ENCODE peak calls at places on chromosomes 7 and 10, in ten cellular contexts. O, W, N, B, P, A, E, V, L and D are unnamed samples.

GRCh38 chr7:34069676-34070075 is 164.3 kb downstream of the BMPER start:
- DNase-seq in O (no peak), W (no peak), N (peak), B (no peak), P (no peak), A (no peak), E (no peak), V (no peak), L (no peak), D (no peak)

GRCh38 chr10:112793197-112793921 is 156.7 kb upstream of the TCF7L2 start:
- DNase-seq in O (no peak), W (peak), N (no peak), B (no peak), P (no peak), A (no peak), E (no peak), V (no peak), L (no peak), D (no peak)

GRCh38 chr7:143974457-143974856 is 19.8 kb downstream of the OR2F1 start:
- DNase-seq in O (no peak), W (no peak), N (peak), B (no peak), P (no peak), A (no peak), E (no peak), V (no peak), L (no peak), D (no peak)

GRCh38 chr7:159109092-159110035 is 35.3 kb downstream of the VIPR2 start:
- DNase-seq in O (no peak), W (no peak), N (no peak), B (no peak), P (peak), A (no peak), E (no peak), V (no peak), L (peak), D (peak)

GRCh38 chr7:27992092-27992491 is 188.5 kb downstream of the JAZF1 start:
- DNase-seq in O (no peak), W (peak), N (no peak), B (no peak), P (no peak), A (no peak), E (no peak), V (no peak), L (no peak), D (no peak)

GRCh38 chr7:29457141-29457561 is 106.5 kb upstream of the PRR15 start:
- DNase-seq in O (no peak), W (peak), N (no peak), B (no peak), P (no peak), A (no peak), E (no peak), V (no peak), L (no peak), D (no peak)

GRCh38 chr7:138565451-138566114 is 105.5 kb downstream of the TRIM24 start:
- DNase-seq in O (no peak), W (peak), N (peak), B (peak), P (no peak), A (no peak), E (no peak), V (no peak), L (no peak), D (no peak)

GRCh38 chr7:28958946-28959417 is 852 bp upstream of the TRIL start:
- DNase-seq in O (no peak), W (no peak), N (no peak), B (no peak), P (no peak), A (no peak), E (no peak), V (no peak), L (no peak), D (no peak)

GRCh38 chr10:13528138-13528874 is 508 bp downstream of the BEND7 start:
- DNase-seq in O (no peak), W (peak), N (peak), B (peak), P (peak), A (peak), E (peak), V (no peak), L (peak), D (no peak)

GRCh38 chr10:112959207-112959838 is 9.3 kb downstream of the TCF7L2 start:
- DNase-seq in O (no peak), W (peak), N (peak), B (no peak), P (no peak), A (no peak), E (no peak), V (no peak), L (no peak), D (no peak)

GRCh38 chr7:128963327-128963757 is 25.6 kb downstream of the IRF5 start:
- DNase-seq in O (no peak), W (peak), N (no peak), B (no peak), P (no peak), A (no peak), E (no peak), V (no peak), L (no peak), D (no peak)

GRCh38 chr10:5623081-5623748 is 43.2 kb downstream of the ASB13 start:
- DNase-seq in O (peak), W (peak), N (peak), B (peak), P (peak), A (peak), E (peak), V (peak), L (peak), D (peak)

GRCh38 chr10:94890264-94891022 is 48.0 kb upstream of the CYP2C9 start:
- DNase-seq in O (no peak), W (no peak), N (no peak), B (no peak), P (no peak), A (no peak), E (no peak), V (no peak), L (no peak), D (no peak)

GRCh38 chr7:82020076-82020475 is 250.2 kb upstream of the HGF start:
- DNase-seq in O (no peak), W (no peak), N (no peak), B (no peak), P (no peak), A (no peak), E (no peak), V (no peak), L (no peak), D (no peak)

GRCh38 chr7:134870781-134871180 is 91.3 kb downstream of the CALD1 start:
- DNase-seq in O (no peak), W (no peak), N (no peak), B (no peak), P (no peak), A (no peak), E (no peak), V (no peak), L (no peak), D (no peak)

GRCh38 chr7:148503900-148504487 is 86.6 kb upstream of the C7orf33 start:
- DNase-seq in O (no peak), W (peak), N (peak), B (no peak), P (no peak), A (no peak), E (no peak), V (no peak), L (no peak), D (no peak)

GRCh38 chr7:30656006-30656575 is 26.2 kb downstream of the CRHR2 start:
- DNase-seq in O (no peak), W (no peak), N (no peak), B (no peak), P (no peak), A (no peak), E (no peak), V (peak), L (peak), D (peak)

GRCh38 chr10:4545077-4545476 is 280.9 kb upstream of the AKR1E2 start:
- DNase-seq in O (no peak), W (no peak), N (no peak), B (no peak), P (no peak), A (no peak), E (no peak), V (no peak), L (no peak), D (no peak)

GRCh38 chr7:2452643-2453270 is 23.4 kb downstream of the GRIFIN start:
- DNase-seq in O (no peak), W (no peak), N (no peak), B (no peak), P (no peak), A (no peak), E (no peak), V (no peak), L (no peak), D (no peak)

GRCh38 chr10:110392860-110393732 is 88.4 kb upstream of the SMNDC1 start:
- DNase-seq in O (no peak), W (peak), N (peak), B (peak), P (no peak), A (no peak), E (peak), V (peak), L (peak), D (no peak)

GRCh38 chr7:29471444-29472138 is 92.0 kb upstream of the PRR15 start:
- DNase-seq in O (no peak), W (no peak), N (no peak), B (no peak), P (no peak), A (no peak), E (no peak), V (no peak), L (no peak), D (no peak)

GRCh38 chr10:87896216-87896615 is 32.8 kb downstream of the PTEN start:
- DNase-seq in O (no peak), W (no peak), N (no peak), B (no peak), P (no peak), A (no peak), E (no peak), V (no peak), L (no peak), D (no peak)

GRCh38 chr7:151924508-151924907 is 31.7 kb upstream of the GALNTL5 start:
- DNase-seq in O (no peak), W (no peak), N (no peak), B (no peak), P (no peak), A (no peak), E (no peak), V (no peak), L (peak), D (no peak)

GRCh38 chr7:151926336-151926712 is 29.9 kb upstream of the GALNTL5 start:
- DNase-seq in O (no peak), W (no peak), N (no peak), B (no peak), P (no peak), A (no peak), E (no peak), V (no peak), L (peak), D (no peak)

GRCh38 chr7:151927540-151927939 is 28.7 kb upstream of the GALNTL5 start:
- DNase-seq in O (no peak), W (no peak), N (no peak), B (no peak), P (no peak), A (no peak), E (no peak), V (no peak), L (peak), D (no peak)

GRCh38 chr7:151925446-151926335 is 30.6 kb upstream of the GALNTL5 start:
- DNase-seq in O (no peak), W (no peak), N (peak), B (peak), P (peak), A (peak), E (peak), V (peak), L (peak), D (no peak)

GRCh38 chr7:151927011-151927410 is 29.2 kb upstream of the GALNTL5 start:
- DNase-seq in O (no peak), W (no peak), N (no peak), B (no peak), P (no peak), A (no peak), E (no peak), V (no peak), L (no peak), D (no peak)
- H3K4me3 ChIP-seq in O (no peak), W (no peak), N (no peak), B (no peak), P (no peak), A (no peak), E (no peak), V (no peak), L (no peak), D (no peak)

GRCh38 chr7:50332241-50333176 is 28.0 kb downstream of the IKZF1 start:
- DNase-seq in O (no peak), W (no peak), N (no peak), B (no peak), P (no peak), A (no peak), E (no peak), V (no peak), L (no peak), D (no peak)

GRCh38 chr7:50330254-50330653 is 25.7 kb downstream of the IKZF1 start:
- DNase-seq in O (no peak), W (no peak), N (no peak), B (no peak), P (no peak), A (no peak), E (no peak), V (no peak), L (no peak), D (no peak)

GRCh38 chr7:50333266-50333665 is 28.8 kb downstream of the IKZF1 start:
- DNase-seq in O (no peak), W (no peak), N (no peak), B (no peak), P (no peak), A (no peak), E (no peak), V (no peak), L (peak), D (no peak)

GRCh38 chr7:50330701-50331100 is 26.2 kb downstream of the IKZF1 start:
- DNase-seq in O (no peak), W (no peak), N (no peak), B (no peak), P (no peak), A (no peak), E (no peak), V (no peak), L (peak), D (no peak)

DNA sequence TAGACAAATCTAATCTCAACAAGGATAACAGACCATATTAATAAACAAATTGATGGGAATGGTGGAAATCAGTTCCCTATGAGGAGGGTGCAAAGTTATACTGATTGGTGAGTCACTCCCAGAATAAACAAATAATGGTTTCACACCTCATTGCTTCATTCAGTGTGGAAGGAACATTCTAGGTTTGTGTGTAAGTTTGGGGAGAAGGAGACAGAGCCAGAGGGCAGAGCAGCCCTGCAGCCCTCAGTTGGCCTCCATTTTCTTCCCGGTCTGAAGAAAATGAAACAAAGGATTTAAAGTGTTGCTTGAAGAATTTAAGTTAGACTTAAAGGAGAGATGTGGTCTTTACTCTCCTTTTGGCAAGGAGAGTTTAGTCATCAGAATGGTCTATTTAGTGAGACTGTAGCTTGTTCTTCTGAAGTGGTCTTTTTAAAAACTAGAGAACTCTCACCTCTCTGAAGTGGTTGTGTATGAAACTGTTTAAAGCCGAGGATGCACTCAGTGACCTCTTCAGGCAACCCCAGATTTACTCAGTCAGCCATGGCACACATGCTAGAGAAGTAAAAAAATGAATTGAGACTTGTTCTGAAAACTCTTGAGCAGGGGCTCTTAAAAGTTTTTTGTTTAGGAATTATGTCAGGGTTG is 27.2 kb downstream of the IKZF1 start:
- DNase-seq in O (no peak), W (no peak), N (no peak), B (no peak), P (no peak), A (no peak), E (no peak), V (no peak), L (no peak), D (no peak)
- H3K4me3 ChIP-seq in O (no peak), W (no peak), N (no peak), B (no peak), P (no peak), A (no peak), E (no peak), V (no peak), L (no peak), D (no peak)

GRCh38 chr10:67779455-67780205 is 58.4 kb downstream of the DNAJC12 start:
- DNase-seq in O (peak), W (peak), N (peak), B (peak), P (peak), A (peak), E (no peak), V (no peak), L (no peak), D (no peak)

GRCh38 chr10:67783576-67784294 is 54.3 kb downstream of the DNAJC12 start:
- DNase-seq in O (no peak), W (no peak), N (no peak), B (no peak), P (no peak), A (no peak), E (peak), V (no peak), L (no peak), D (no peak)

GRCh38 chr10:67782556-67782955 is 55.4 kb downstream of the DNAJC12 start:
- DNase-seq in O (no peak), W (no peak), N (no peak), B (no peak), P (no peak), A (no peak), E (no peak), V (no peak), L (no peak), D (no peak)

GRCh38 chr10:67784584-67784983 is 53.4 kb downstream of the DNAJC12 start:
- DNase-seq in O (no peak), W (peak), N (peak), B (no peak), P (no peak), A (no peak), E (no peak), V (no peak), L (no peak), D (no peak)

GRCh38 chr10:67780759-67781538 is 57.0 kb downstream of the DNAJC12 start:
- DNase-seq in O (no peak), W (no peak), N (no peak), B (no peak), P (no peak), A (no peak), E (no peak), V (no peak), L (no peak), D (no peak)
- H3K4me3 ChIP-seq in O (no peak), W (no peak), N (no peak), B (no peak), P (no peak), A (no peak), E (no peak), V (no peak), L (no peak), D (no peak)

DNA sequence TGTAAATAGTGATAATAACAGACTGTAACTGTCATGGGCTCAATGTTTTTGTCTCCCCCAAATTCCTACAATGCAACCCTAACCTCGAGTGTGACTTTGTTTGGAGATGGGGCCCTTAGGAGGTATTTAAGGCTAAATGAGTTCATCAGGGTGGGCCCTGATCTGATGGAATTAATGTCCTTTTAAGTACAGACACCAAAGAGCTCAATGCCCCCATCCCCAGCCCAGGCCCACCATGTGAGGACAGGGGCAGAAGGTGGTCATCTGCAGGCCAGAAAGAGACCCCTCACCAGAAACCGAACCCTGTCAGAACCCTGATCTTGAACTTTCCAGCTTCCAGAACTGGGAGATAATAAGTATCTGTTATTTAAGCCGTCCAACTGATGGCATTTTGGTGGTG is 83.2 kb downstream of the PIP4K2A start:
- DNase-seq in O (no peak), W (no peak), N (no peak), B (no peak), P (no peak), A (no peak), E (no peak), V (peak), L (no peak), D (no peak)
- H3K4me3 ChIP-seq in O (no peak), W (no peak), N (no peak), B (no peak), P (no peak), A (no peak), E (no peak), V (no peak), L (no peak), D (no peak)

DNA sequence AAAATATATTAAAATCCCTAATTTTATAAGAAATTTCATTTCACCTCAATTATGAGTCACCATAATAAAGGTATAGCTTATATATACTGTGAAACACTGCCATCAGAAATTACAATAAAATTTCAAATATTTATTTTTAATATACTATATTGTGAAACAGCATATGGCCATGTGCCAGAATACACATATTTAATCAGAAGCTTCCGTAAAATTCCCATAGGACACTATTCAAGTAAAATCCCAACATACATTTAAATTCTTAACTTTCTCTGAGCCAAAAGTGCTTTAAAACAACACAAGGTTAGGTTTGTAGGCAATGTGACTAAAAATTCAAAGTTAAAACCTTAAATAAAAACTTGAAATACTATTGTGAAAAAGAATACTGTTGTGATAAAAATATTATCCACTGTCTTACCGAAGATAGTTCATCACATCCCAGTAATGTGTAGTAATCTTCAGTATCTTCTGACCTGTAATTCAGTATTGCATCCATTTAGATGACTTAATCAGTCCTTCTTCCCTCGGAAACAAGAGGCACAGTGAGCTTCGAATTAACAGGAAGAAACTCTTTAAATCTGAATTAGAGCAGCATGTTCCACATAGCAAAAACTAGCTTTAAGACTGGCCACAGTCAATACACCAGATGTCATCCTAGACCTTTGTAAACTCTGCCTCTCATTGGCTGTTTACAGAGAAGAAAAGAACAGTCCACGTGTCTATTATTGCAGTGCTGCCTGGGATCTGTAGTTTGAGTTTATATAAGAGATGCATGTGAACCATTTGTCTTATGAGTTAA is at the start of gene DNAJC12:
- DNase-seq in O (no peak), W (peak), N (peak), B (no peak), P (no peak), A (no peak), E (no peak), V (no peak), L (no peak), D (no peak)
- H3K4me3 ChIP-seq in O (no peak), W (peak), N (peak), B (peak), P (peak), A (peak), E (peak), V (peak), L (no peak), D (peak)